ENCODE peak calls at places on chromosomes 7 and 10, in ten cellular contexts. D is tibial artery; I is ureter; T is activated CD8-positive, alpha-beta memory T cell treated with anti-CD3 and anti-CD28 coated beads, Interleukin-2, amount 10 ng/mL, durations not matched to agents 7 days and 5 days; E is non-pigmented ciliary epithelial cell; O is Right ventricle myocardium inferior; F is stimulated activated CD4-positive, alpha-beta T cell treated with anti-CD3 and anti-CD28 coated beads, Interleukin-15, amount 100 ng/mL, for 24 hours; R is retina; U is posterior cingulate gyrus; H is Caco-2. K is an unnamed sample.

GRCh38 chr7:149776305-149776704 is 2.9 kb upstream of the ZNF467 start:
- DNase-seq in D (peak), I (peak), T (no peak), E (no peak), O (peak), F (no peak), R (no peak), U (no peak), H (no peak), K (no peak)

GRCh38 chr10:58781873-58782488 is 269.3 kb downstream of the BICC1 start:
- DNase-seq in D (no peak), I (no peak), T (no peak), E (no peak), O (no peak), F (no peak), R (peak), U (no peak), H (peak), K (peak)

GRCh38 chr10:83820033-83820432 is 319.3 kb upstream of the GHITM start:
- DNase-seq in D (no peak), I (no peak), T (no peak), E (no peak), O (no peak), F (no peak), R (no peak), U (no peak), H (no peak), K (no peak)

GRCh38 chr10:92054807-92055206 is 131.2 kb downstream of the BTAF1 start:
- DNase-seq in D (no peak), I (no peak), T (no peak), E (no peak), O (no peak), F (no peak), R (no peak), U (no peak), H (no peak), K (no peak)

GRCh38 chr7:117269895-117270294 is 53.0 kb downstream of the WNT2 start:
- DNase-seq in D (no peak), I (no peak), T (no peak), E (peak), O (no peak), F (no peak), R (no peak), U (no peak), H (no peak), K (no peak)

GRCh38 chr7:143361552-143362125 is 874 bp downstream of the FAM131B start:
- DNase-seq in D (no peak), I (no peak), T (no peak), E (no peak), O (no peak), F (no peak), R (peak), U (no peak), H (no peak), K (no peak)

GRCh38 chr7:120709931-120710330 is 148.0 kb downstream of the TSPAN12 start:
- DNase-seq in D (no peak), I (no peak), T (no peak), E (no peak), O (no peak), F (no peak), R (no peak), U (no peak), H (no peak), K (no peak)

GRCh38 chr7:150335101-150335773 is 6.2 kb downstream of the RARRES2 start:
- DNase-seq in D (no peak), I (no peak), T (no peak), E (no peak), O (no peak), F (no peak), R (no peak), U (no peak), H (no peak), K (no peak)

GRCh38 chr10:17662193-17663138 is 18.5 kb downstream of the STAM start:
- DNase-seq in D (no peak), I (no peak), T (no peak), E (no peak), O (no peak), F (no peak), R (no peak), U (no peak), H (no peak), K (no peak)